ENCODE peak calls at places on chromosomes 1 and 21, in ten cellular contexts. O, Q, V, S, C, D, E, Z, X and Y are unnamed samples.

GRCh38 chr1:214801191-214801590 is 198.2 kb downstream of the CENPF start:
- DNase-seq in O (peak; percentile 51), Q (no peak), V (no peak), S (no peak), C (no peak), D (no peak), E (no peak), Z (no peak), X (no peak), Y (no peak)

GRCh38 chr1:232553809-232554208 is 76.1 kb downstream of the SIPA1L2 start:
- DNase-seq in O (peak; percentile 68), Q (peak; percentile 75), V (no peak), S (no peak), C (no peak), D (no peak), E (no peak), Z (no peak), X (no peak), Y (peak; percentile 18)

GRCh38 chr1:183100575-183100974 is 77.4 kb downstream of the LAMC1 start:
- DNase-seq in O (no peak), Q (no peak), V (no peak), S (no peak), C (no peak), D (no peak), E (no peak), Z (no peak), X (no peak), Y (no peak)

GRCh38 chr1:31227891-31228290 is 11.8 kb downstream of the NKAIN1 start:
- DNase-seq in O (no peak), Q (peak; percentile 20), V (no peak), S (no peak), C (peak; percentile 57), D (peak; percentile 41), E (no peak), Z (no peak), X (no peak), Y (no peak)

GRCh38 chr1:30807318-30808066 is 49.9 kb upstream of the LAPTM5 start:
- DNase-seq in O (no peak), Q (no peak), V (no peak), S (no peak), C (peak; percentile 79), D (no peak), E (peak; percentile 46), Z (no peak), X (no peak), Y (no peak)

GRCh38 chr21:36072453-36073167 is 2.8 kb downstream of the CBR1 start:
- DNase-seq in O (no peak), Q (no peak), V (no peak), S (no peak), C (no peak), D (no peak), E (no peak), Z (no peak), X (no peak), Y (no peak)

GRCh38 chr1:157110003-157110402 is 10.4 kb upstream of the ETV3L start:
- DNase-seq in O (no peak), Q (no peak), V (no peak), S (no peak), C (no peak), D (no peak), E (no peak), Z (no peak), X (no peak), Y (no peak)

GRCh38 chr1:229370601-229371021 is 27.8 kb upstream of the CCSAP start:
- DNase-seq in O (no peak), Q (no peak), V (no peak), S (no peak), C (peak; percentile 57), D (no peak), E (no peak), Z (no peak), X (peak; percentile 31), Y (no peak)

GRCh38 chr1:54255026-54255425 is 55.1 kb downstream of the MRPL37 start:
- DNase-seq in O (peak; percentile 73), Q (peak; percentile 89), V (no peak), S (no peak), C (no peak), D (no peak), E (no peak), Z (no peak), X (no peak), Y (no peak)

GRCh38 chr1:30101477-30102227 is 621.7 kb downstream of the MATN1 start:
- DNase-seq in O (no peak), Q (no peak), V (no peak), S (no peak), C (peak; percentile 23), D (peak; percentile 33), E (no peak), Z (no peak), X (no peak), Y (peak; percentile 87)

GRCh38 chr1:34019741-34020552 is 145.1 kb downstream of the CSMD2 start:
- DNase-seq in O (no peak), Q (no peak), V (no peak), S (no peak), C (no peak), D (peak; percentile 38), E (no peak), Z (no peak), X (no peak), Y (peak; percentile 72)

GRCh38 chr21:45512626-45513002 is 29.6 kb downstream of the SLC19A1 start:
- DNase-seq in O (no peak), Q (no peak), V (no peak), S (peak; percentile 30), C (peak; percentile 4), D (no peak), E (no peak), Z (no peak), X (no peak), Y (peak; percentile 46)

GRCh38 chr1:231134624-231135023 is 27.2 kb upstream of the TRIM67 start:
- DNase-seq in O (no peak), Q (peak; percentile 39), V (no peak), S (no peak), C (no peak), D (no peak), E (no peak), Z (no peak), X (no peak), Y (no peak)

GRCh38 chr1:231138221-231138620 is 23.6 kb upstream of the TRIM67 start:
- DNase-seq in O (no peak), Q (peak; percentile 25), V (no peak), S (no peak), C (no peak), D (no peak), E (no peak), Z (no peak), X (no peak), Y (no peak)

GRCh38 chr1:231139659-231140650 is 21.9 kb upstream of the TRIM67 start:
- DNase-seq in O (peak; percentile 82), Q (peak; percentile 99), V (no peak), S (no peak), C (no peak), D (no peak), E (no peak), Z (no peak), X (no peak), Y (no peak)

DNA sequence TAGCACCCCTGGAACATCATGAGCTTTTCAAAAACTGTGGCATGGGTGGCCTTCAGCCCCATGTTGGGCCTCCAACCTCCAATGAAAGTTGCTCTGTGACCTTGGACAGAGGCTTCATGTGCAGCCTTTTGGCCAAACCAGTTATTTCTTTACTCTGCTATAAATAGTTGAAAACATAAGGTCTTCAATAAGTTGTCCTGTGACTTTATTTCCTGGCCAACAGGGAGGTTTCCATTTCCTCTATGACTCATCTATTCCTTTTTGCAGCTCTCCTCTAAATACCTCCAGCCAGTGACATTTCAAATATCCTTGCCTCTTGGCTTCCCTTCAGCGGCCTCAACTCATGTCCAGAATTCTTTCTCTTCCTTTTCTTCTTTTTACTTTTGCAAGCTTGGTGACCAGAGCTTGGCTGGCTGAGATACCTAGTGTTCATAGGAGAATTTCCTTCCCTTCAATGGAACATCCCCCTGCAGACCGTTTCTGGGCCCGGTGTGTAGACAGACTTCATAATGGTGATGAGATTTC is 22.7 kb upstream of the TRIM67 start:
- DNase-seq in O (peak; percentile 58), Q (peak; percentile 93), V (no peak), S (no peak), C (no peak), D (no peak), E (no peak), Z (no peak), X (no peak), Y (no peak)
- H3K4me1 ChIP-seq in O (peaks cover 3% of the 10 kb centered on the region), Q (peaks cover 3% of the 10 kb centered on the region), V (no peaks in the 10 kb centered on the region), S (no peaks in the 10 kb centered on the region), C (no peaks in the 10 kb centered on the region), D (no peaks in the 10 kb centered on the region), E (no peaks in the 10 kb centered on the region), Z (no peaks in the 10 kb centered on the region), X (peaks cover 19% of the 10 kb centered on the region), Y (no peaks in the 10 kb centered on the region)

DNA sequence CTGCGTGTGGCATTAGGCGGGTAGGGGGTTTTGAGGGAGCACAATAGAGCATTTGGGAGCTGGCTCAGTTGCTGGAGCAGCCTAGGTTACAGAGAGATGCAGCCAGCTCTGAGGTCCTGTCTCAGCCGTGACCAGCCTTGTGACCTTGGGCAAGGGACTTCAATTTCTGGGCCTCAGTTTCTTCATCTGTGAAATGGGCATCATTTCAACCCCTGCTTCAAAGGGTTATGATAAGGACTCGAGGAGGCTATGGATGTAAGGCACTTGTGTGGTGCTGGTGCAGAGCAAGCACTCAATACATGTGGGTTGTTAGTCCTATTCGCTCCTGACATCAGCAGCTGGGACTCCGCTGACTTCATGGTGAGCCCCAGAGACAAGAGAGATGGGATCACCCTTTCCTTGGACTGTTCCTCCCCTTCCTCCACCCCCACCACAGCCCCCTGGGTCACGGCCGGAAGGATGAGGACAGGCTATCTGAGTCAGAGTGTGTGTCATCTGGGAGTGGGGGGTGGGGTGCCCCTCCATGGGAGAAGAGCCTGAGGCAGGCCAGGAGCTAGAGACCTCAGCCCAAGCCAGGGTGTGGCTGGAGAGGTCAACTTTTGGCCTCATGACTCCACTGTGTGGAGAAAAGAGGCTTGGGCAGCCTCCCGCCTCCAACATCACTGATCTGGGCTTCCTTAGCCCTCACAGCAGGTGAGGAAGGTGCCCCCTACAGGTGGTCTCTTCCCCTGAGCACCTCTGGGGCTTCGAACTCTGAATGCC is 71.4 kb upstream of the ZBTB40 start:
- DNase-seq in O (no peak), Q (peak; percentile 9), V (no peak), S (no peak), C (no peak), D (no peak), E (no peak), Z (no peak), X (no peak), Y (no peak)
- TF ChIP-seq CTCF in O (no peak), Q (no peak), V (no peak), S (no peak), C (no peak), D (peak; percentile 52), E (no peak), Z (no peak), X (no peak), Y (peak; percentile 35)

DNA sequence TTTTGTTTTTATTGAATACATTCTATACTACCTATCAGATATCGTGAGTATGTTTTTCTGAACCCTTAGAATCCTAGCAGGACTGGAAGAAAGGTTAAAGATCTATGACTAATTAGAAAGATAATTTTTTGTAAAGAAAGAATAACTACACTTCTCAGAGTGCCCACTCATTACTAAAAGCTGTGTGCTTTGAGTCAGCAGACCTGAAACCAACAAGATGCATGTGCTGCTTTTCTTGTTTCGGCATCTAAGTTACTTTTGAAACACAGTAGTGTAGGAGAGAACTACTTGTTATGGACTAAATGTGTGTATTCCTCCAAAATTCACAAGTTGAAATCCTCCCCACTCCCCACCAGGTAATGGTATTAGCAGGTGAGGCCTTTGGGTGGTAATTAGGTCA is 127.8 kb upstream of the ESRRG start:
- DNase-seq in O (no peak), Q (no peak), V (no peak), S (no peak), C (no peak), D (no peak), E (no peak), Z (no peak), X (no peak), Y (no peak)
- H3K4me1 ChIP-seq in O (no peaks in the 10 kb centered on the region), Q (no peaks in the 10 kb centered on the region), V (no peaks in the 10 kb centered on the region), S (no peaks in the 10 kb centered on the region), C (peaks cover 16% of the 10 kb centered on the region), D (peaks cover 12% of the 10 kb centered on the region), E (no peaks in the 10 kb centered on the region), Z (no peaks in the 10 kb centered on the region), X (peaks cover 17% of the 10 kb centered on the region), Y (peaks cover 13% of the 10 kb centered on the region)

GRCh38 chr1:172778461-172779455 is 119.9 kb downstream of the FASLG start:
- DNase-seq in O (no peak), Q (no peak), V (no peak), S (no peak), C (no peak), D (peak; percentile 21), E (no peak), Z (no peak), X (no peak), Y (no peak)
- TF ChIP-seq CTCF in O (no peak), Q (no peak), V (no peak), S (no peak), C (peak; percentile 48), D (no peak), E (no peak), Z (no peak), X (no peak), Y (peak; percentile 34)